ENCODE peak calls at places on chromosomes 2 and 18, in four cellular contexts. O, G, A and F are unnamed samples.

GRCh38 chr2:54903736-54904554 is 146.3 kb downstream of the RTN4 start:
- DNase-seq in O (peak; percentile 98), G (no peak), A (peak; percentile 14), F (peak; percentile 98)

GRCh38 chr2:30367232-30368070 is 79.6 kb upstream of the LCLAT1 start:
- DNase-seq in O (no peak), G (no peak), A (no peak), F (no peak)

GRCh38 chr2:180618570-180618969 is 361.8 kb upstream of the UBE2E3 start:
- DNase-seq in O (no peak), G (no peak), A (no peak), F (no peak)

GRCh38 chr18:47883771-47884413 is 46.6 kb downstream of the SMAD2 start:
- DNase-seq in O (peak; percentile 89), G (no peak), A (no peak), F (peak; percentile 51)

GRCh38 chr2:159677654-159678053 is 34.7 kb upstream of the MARCHF7 start:
- DNase-seq in O (peak; percentile 40), G (no peak), A (no peak), F (peak; percentile 30)

GRCh38 chr2:201196803-201197202 is 13.9 kb downstream of the CASP10 start:
- DNase-seq in O (no peak), G (no peak), A (no peak), F (no peak)

GRCh38 chr18:60069145-60069544 is 169.3 kb downstream of the PMAIP1 start:
- DNase-seq in O (no peak), G (no peak), A (no peak), F (peak; percentile 20)

GRCh38 chr2:188853307-188853706 is 120.9 kb upstream of the COL3A1 start:
- DNase-seq in O (no peak), G (no peak), A (no peak), F (no peak)

GRCh38 chr2:214648520-214648919 is 161.0 kb downstream of the BARD1 start:
- DNase-seq in O (no peak), G (no peak), A (no peak), F (no peak)

GRCh38 chr2:12302140-12302539 is 414.6 kb upstream of the TRIB2 start:
- DNase-seq in O (no peak), G (no peak), A (no peak), F (no peak)

GRCh38 chr2:148162860-148163259 is 142.0 kb downstream of the MBD5 start:
- DNase-seq in O (no peak), G (no peak), A (no peak), F (no peak)

GRCh38 chr18:76441668-76442412 is 53.2 kb downstream of the ZNF516 start:
- DNase-seq in O (no peak), G (no peak), A (no peak), F (no peak)

GRCh38 chr2:101112772-101113157 is 38.4 kb downstream of the TBC1D8 start:
- DNase-seq in O (peak; percentile 33), G (no peak), A (peak; percentile 48), F (peak; percentile 38)

GRCh38 chr2:33216508-33217182 is 259.8 kb upstream of the RASGRP3 start:
- DNase-seq in O (peak; percentile 59), G (no peak), A (no peak), F (no peak)

GRCh38 chr2:102021776-102022175 is 30.0 kb downstream of the IL1R2 start:
- DNase-seq in O (no peak), G (no peak), A (no peak), F (no peak)

GRCh38 chr2:174760845-174761473 is 3.3 kb downstream of the CHRNA1 start:
- DNase-seq in O (no peak), G (no peak), A (no peak), F (no peak)

GRCh38 chr2:114330594-114330993 is 111.8 kb upstream of the DPP10 start:
- DNase-seq in O (no peak), G (no peak), A (no peak), F (no peak)

GRCh38 chr2:8332646-8333045 is 349.2 kb upstream of the ID2 start:
- DNase-seq in O (no peak), G (no peak), A (no peak), F (no peak)

GRCh38 chr2:8531481-8531880 is 150.4 kb upstream of the ID2 start:
- DNase-seq in O (no peak), G (no peak), A (no peak), F (no peak)

GRCh38 chr2:46825958-46826897 is 89.4 kb downstream of the MCFD2 start:
- DNase-seq in O (no peak), G (no peak), A (no peak), F (no peak)

GRCh38 chr2:126558029-126558428 is 97.9 kb upstream of the GYPC start:
- DNase-seq in O (no peak), G (no peak), A (no peak), F (no peak)

GRCh38 chr2:75646090-75646582 is 447 bp upstream of the MRPL19 start:
- DNase-seq in O (no peak), G (no peak), A (no peak), F (no peak)

GRCh38 chr2:148720501-148720998 is 76.0 kb downstream of the EPC2 start:
- DNase-seq in O (no peak), G (no peak), A (peak; percentile 33), F (no peak)

GRCh38 chr2:219727771-219728429 is 100.5 kb downstream of the SLC4A3 start:
- DNase-seq in O (no peak), G (no peak), A (no peak), F (no peak)

GRCh38 chr18:10391506-10391905 is 62.9 kb upstream of the APCDD1 start:
- DNase-seq in O (no peak), G (no peak), A (peak; percentile 35), F (no peak)

GRCh38 chr2:42787424-42787787 is 5.0 kb downstream of the HAAO start:
- DNase-seq in O (no peak), G (no peak), A (no peak), F (no peak)

GRCh38 chr2:17518212-17519154 is at the start of gene RAD51AP2:
- DNase-seq in O (peak; percentile 71), G (peak; percentile 46), A (peak; percentile 87), F (no peak)

GRCh38 chr2:29528891-29529520 is 392.4 kb downstream of the ALK start:
- DNase-seq in O (no peak), G (no peak), A (no peak), F (peak; percentile 52)